ENCODE peak calls at places on chromosomes 2 and 18, in six cellular contexts. One of them, this sample, is unnamed. For H3K4me1, the result is how much of the 10 kb centered on the place peaks cover.

GRCh38 chr2:44055664-44056063 is 59.9 kb upstream of the LRPPRC start:
- DNase-seq in left ventricle myocardium inferior: no peak
- DNase-seq in stomach: no peak
- DNase-seq in upper lobe of right lung: no peak
- DNase-seq in GM23338: peak
- DNase-seq in small intestine: no peak
- DNase-seq in this sample: no peak

GRCh38 chr2:53856272-53856671 is 3.5 kb downstream of the GPR75 start:
- DNase-seq in left ventricle myocardium inferior: no peak
- DNase-seq in stomach: no peak
- DNase-seq in upper lobe of right lung: no peak
- DNase-seq in GM23338: peak
- DNase-seq in small intestine: no peak
- DNase-seq in this sample: no peak

GRCh38 chr2:102155703-102156515 is 13.4 kb downstream of the IL1R1 start:
- DNase-seq in left ventricle myocardium inferior: no peak
- DNase-seq in stomach: peak
- DNase-seq in upper lobe of right lung: no peak
- DNase-seq in GM23338: no peak
- DNase-seq in small intestine: no peak
- DNase-seq in this sample: no peak

GRCh38 chr18:25066536-25066935 is 285.4 kb downstream of the ZNF521 start:
- DNase-seq in left ventricle myocardium inferior: no peak
- DNase-seq in stomach: no peak
- DNase-seq in upper lobe of right lung: no peak
- DNase-seq in GM23338: no peak
- DNase-seq in small intestine: no peak
- DNase-seq in this sample: no peak

GRCh38 chr2:102754746-102755145 is 7.1 kb upstream of the TMEM182 start:
- DNase-seq in left ventricle myocardium inferior: no peak
- DNase-seq in stomach: no peak
- DNase-seq in upper lobe of right lung: no peak
- DNase-seq in GM23338: no peak
- DNase-seq in small intestine: no peak
- DNase-seq in this sample: no peak

GRCh38 chr2:238107525-238108422 is 7.6 kb downstream of the ESPNL start:
- DNase-seq in left ventricle myocardium inferior: no peak
- DNase-seq in stomach: no peak
- DNase-seq in upper lobe of right lung: peak
- DNase-seq in GM23338: no peak
- DNase-seq in small intestine: peak
- DNase-seq in this sample: no peak

GRCh38 chr2:144666032-144666431 is 146.1 kb upstream of the ZEB2 start:
- DNase-seq in left ventricle myocardium inferior: no peak
- DNase-seq in stomach: no peak
- DNase-seq in upper lobe of right lung: no peak
- DNase-seq in GM23338: no peak
- DNase-seq in small intestine: no peak
- DNase-seq in this sample: no peak

GRCh38 chr2:19349911-19350677 is 8.3 kb downstream of the OSR1 start:
- DNase-seq in left ventricle myocardium inferior: peak
- DNase-seq in stomach: no peak
- DNase-seq in upper lobe of right lung: peak
- DNase-seq in GM23338: peak
- DNase-seq in small intestine: peak
- DNase-seq in this sample: peak

GRCh38 chr2:60426341-60426740 is 127.1 kb downstream of the BCL11A start:
- DNase-seq in left ventricle myocardium inferior: no peak
- DNase-seq in stomach: no peak
- DNase-seq in upper lobe of right lung: no peak
- DNase-seq in GM23338: no peak
- DNase-seq in small intestine: no peak
- DNase-seq in this sample: no peak

GRCh38 chr2:70087703-70088507 is 628 bp downstream of the PCBP1 start:
- DNase-seq in left ventricle myocardium inferior: peak
- DNase-seq in stomach: peak
- DNase-seq in upper lobe of right lung: peak
- DNase-seq in GM23338: peak
- DNase-seq in small intestine: peak
- DNase-seq in this sample: peak

GRCh38 chr2:3754795-3755194 is 51.4 kb downstream of the DCDC2C start:
- DNase-seq in left ventricle myocardium inferior: no peak
- DNase-seq in stomach: no peak
- DNase-seq in upper lobe of right lung: no peak
- DNase-seq in GM23338: no peak
- DNase-seq in small intestine: no peak
- DNase-seq in this sample: no peak

GRCh38 chr2:74206180-74206688 is 7.8 kb downstream of the MTHFD2 start:
- DNase-seq in left ventricle myocardium inferior: no peak
- DNase-seq in stomach: peak
- DNase-seq in upper lobe of right lung: no peak
- DNase-seq in GM23338: no peak
- DNase-seq in small intestine: peak
- DNase-seq in this sample: peak

GRCh38 chr2:172097557-172098131 is 5.1 kb downstream of the DLX2 start:
- DNase-seq in left ventricle myocardium inferior: no peak
- DNase-seq in stomach: no peak
- DNase-seq in upper lobe of right lung: no peak
- DNase-seq in GM23338: peak
- DNase-seq in small intestine: no peak
- DNase-seq in this sample: no peak

GRCh38 chr2:225052703-225053102 is 10.4 kb upstream of the DOCK10 start:
- DNase-seq in left ventricle myocardium inferior: no peak
- DNase-seq in stomach: no peak
- DNase-seq in upper lobe of right lung: no peak
- DNase-seq in GM23338: no peak
- DNase-seq in small intestine: peak
- DNase-seq in this sample: peak

GRCh38 chr2:81481242-81481993 is 1176.9 kb upstream of the LRRTM1 start:
- DNase-seq in left ventricle myocardium inferior: peak
- DNase-seq in stomach: no peak
- DNase-seq in upper lobe of right lung: peak
- DNase-seq in GM23338: peak
- DNase-seq in small intestine: no peak
- DNase-seq in this sample: no peak

GRCh38 chr2:99079226-99079625 is 62.3 kb upstream of the C2orf15 start:
- DNase-seq in left ventricle myocardium inferior: no peak
- DNase-seq in stomach: no peak
- DNase-seq in upper lobe of right lung: no peak
- DNase-seq in GM23338: no peak
- DNase-seq in small intestine: no peak
- DNase-seq in this sample: no peak

GRCh38 chr2:43169987-43170732 is 56.2 kb downstream of the ZFP36L2 start:
- DNase-seq in left ventricle myocardium inferior: no peak
- DNase-seq in stomach: peak
- DNase-seq in upper lobe of right lung: no peak
- DNase-seq in GM23338: peak
- DNase-seq in small intestine: peak
- DNase-seq in this sample: peak

GRCh38 chr2:137957033-137957432 is 7.2 kb upstream of the HNMT start:
- DNase-seq in left ventricle myocardium inferior: no peak
- DNase-seq in stomach: no peak
- DNase-seq in upper lobe of right lung: no peak
- DNase-seq in GM23338: no peak
- DNase-seq in small intestine: no peak
- DNase-seq in this sample: no peak

GRCh38 chr2:128309341-128310093 is 9.2 kb downstream of the HS6ST1 start:
- DNase-seq in left ventricle myocardium inferior: peak
- DNase-seq in stomach: peak
- DNase-seq in upper lobe of right lung: peak
- DNase-seq in GM23338: no peak
- DNase-seq in small intestine: peak
- DNase-seq in this sample: no peak

GRCh38 chr2:233965032-233965614 is 48.0 kb downstream of the TRPM8 start:
- DNase-seq in left ventricle myocardium inferior: no peak
- DNase-seq in stomach: no peak
- DNase-seq in upper lobe of right lung: no peak
- DNase-seq in GM23338: no peak
- DNase-seq in small intestine: no peak
- DNase-seq in this sample: no peak

GRCh38 chr2:208399201-208399600 is 7.4 kb upstream of the PTH2R start:
- DNase-seq in left ventricle myocardium inferior: no peak
- DNase-seq in stomach: no peak
- DNase-seq in upper lobe of right lung: no peak
- DNase-seq in GM23338: no peak
- DNase-seq in small intestine: no peak
- DNase-seq in this sample: no peak

GRCh38 chr2:119488245-119489182 is 35.8 kb downstream of the SCTR start:
- DNase-seq in left ventricle myocardium inferior: no peak
- DNase-seq in stomach: peak
- DNase-seq in upper lobe of right lung: peak
- DNase-seq in GM23338: peak
- DNase-seq in small intestine: no peak
- DNase-seq in this sample: no peak

GRCh38 chr2:119489232-119489952 is 34.9 kb downstream of the SCTR start:
- DNase-seq in left ventricle myocardium inferior: no peak
- DNase-seq in stomach: peak
- DNase-seq in upper lobe of right lung: no peak
- DNase-seq in GM23338: no peak
- DNase-seq in small intestine: peak
- DNase-seq in this sample: no peak

GRCh38 chr2:119486196-119486827 is 38.0 kb downstream of the SCTR start:
- DNase-seq in left ventricle myocardium inferior: no peak
- DNase-seq in stomach: no peak
- DNase-seq in upper lobe of right lung: no peak
- DNase-seq in GM23338: no peak
- DNase-seq in small intestine: no peak
- DNase-seq in this sample: no peak

GRCh38 chr2:119486886-119487285 is 37.4 kb downstream of the SCTR start:
- DNase-seq in left ventricle myocardium inferior: no peak
- DNase-seq in stomach: no peak
- DNase-seq in upper lobe of right lung: no peak
- DNase-seq in GM23338: no peak
- DNase-seq in small intestine: no peak
- DNase-seq in this sample: no peak

DNA sequence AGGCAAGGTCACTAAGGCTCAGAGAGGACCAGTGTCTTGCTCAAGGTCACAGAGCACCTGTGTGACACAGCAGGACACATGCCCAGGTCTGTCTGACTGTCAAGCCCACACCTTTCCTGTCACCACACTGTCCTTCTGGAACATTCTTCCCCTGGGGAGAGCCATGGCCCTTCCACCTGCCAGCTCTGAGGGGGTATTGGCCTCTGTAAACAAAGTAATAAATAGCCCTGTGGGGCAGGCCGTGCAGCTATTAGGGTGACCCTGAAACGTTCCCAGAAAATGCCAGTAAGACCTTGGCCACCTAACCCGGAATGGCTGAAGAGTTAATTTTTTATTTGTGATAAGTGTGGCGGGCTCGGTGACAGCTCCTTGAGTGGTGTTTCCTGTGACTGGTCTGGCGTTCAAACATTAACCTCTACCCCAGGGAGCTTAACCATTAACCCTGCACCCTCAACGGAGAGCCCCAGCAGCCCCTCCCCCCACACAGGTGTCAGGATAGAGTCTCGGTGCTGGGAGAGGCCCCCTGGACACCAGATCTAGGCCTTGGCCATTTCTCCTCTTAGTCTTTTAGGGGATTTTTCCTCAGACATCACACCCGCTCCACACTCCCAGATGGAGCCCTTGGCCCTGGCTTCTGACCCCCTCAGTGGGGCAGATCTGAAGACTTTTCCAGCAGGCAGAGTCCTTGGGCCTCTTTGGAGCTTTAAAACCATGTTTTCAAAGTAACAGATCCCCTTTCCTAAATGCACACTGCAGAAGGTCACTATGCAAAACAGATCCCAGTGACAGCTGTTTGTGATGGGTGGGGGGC is 36.6 kb downstream of the SCTR start:
- DNase-seq in left ventricle myocardium inferior: no peak
- DNase-seq in stomach: peak
- DNase-seq in upper lobe of right lung: peak
- DNase-seq in GM23338: no peak
- DNase-seq in small intestine: peak
- DNase-seq in this sample: no peak
- H3K27ac ChIP-seq in left ventricle myocardium inferior: peak
- H3K27ac ChIP-seq in stomach: peak
- H3K27ac ChIP-seq in upper lobe of right lung: peak
- H3K27ac ChIP-seq in GM23338: no peak
- H3K27ac ChIP-seq in small intestine: peak
- H3K27ac ChIP-seq in this sample: no peak

GRCh38 chr2:26068602-26069298 is 34.9 kb downstream of the RAB10 start:
- DNase-seq in left ventricle myocardium inferior: no peak
- DNase-seq in stomach: no peak
- DNase-seq in upper lobe of right lung: no peak
- DNase-seq in GM23338: peak
- DNase-seq in small intestine: peak
- DNase-seq in this sample: peak
- H3K4me1 ChIP-seq in left ventricle myocardium inferior: half or more
- H3K4me1 ChIP-seq in stomach: half or more
- H3K4me1 ChIP-seq in upper lobe of right lung: under half
- H3K4me1 ChIP-seq in GM23338: under half
- H3K4me1 ChIP-seq in small intestine: under half
- H3K4me1 ChIP-seq in this sample: under half

DNA sequence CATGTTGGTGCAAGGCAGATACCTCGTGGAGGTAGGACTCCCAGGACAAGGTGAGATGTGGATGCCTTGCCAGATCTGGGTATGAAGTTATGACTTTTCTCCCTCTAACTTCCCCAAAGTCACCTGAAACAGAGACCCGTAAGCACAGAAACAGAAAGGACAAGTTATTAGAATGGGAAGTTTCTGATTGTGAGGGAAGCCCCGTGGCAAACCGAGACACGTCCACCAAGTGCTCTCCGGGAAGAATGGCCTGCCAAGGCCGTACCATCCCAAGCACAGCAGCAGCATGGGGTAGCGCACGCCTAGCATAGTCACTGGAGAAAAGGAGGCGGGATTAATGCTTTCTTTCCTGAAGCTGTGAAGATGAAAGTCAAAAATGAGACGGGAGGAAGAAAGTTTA is 110.6 kb downstream of the ZNF532 start:
- DNase-seq in left ventricle myocardium inferior: no peak
- DNase-seq in stomach: no peak
- DNase-seq in upper lobe of right lung: no peak
- DNase-seq in GM23338: no peak
- DNase-seq in small intestine: no peak
- DNase-seq in this sample: no peak
- H3K27ac ChIP-seq in left ventricle myocardium inferior: peak
- H3K27ac ChIP-seq in stomach: no peak
- H3K27ac ChIP-seq in upper lobe of right lung: no peak
- H3K27ac ChIP-seq in GM23338: peak
- H3K27ac ChIP-seq in small intestine: peak
- H3K27ac ChIP-seq in this sample: no peak

DNA sequence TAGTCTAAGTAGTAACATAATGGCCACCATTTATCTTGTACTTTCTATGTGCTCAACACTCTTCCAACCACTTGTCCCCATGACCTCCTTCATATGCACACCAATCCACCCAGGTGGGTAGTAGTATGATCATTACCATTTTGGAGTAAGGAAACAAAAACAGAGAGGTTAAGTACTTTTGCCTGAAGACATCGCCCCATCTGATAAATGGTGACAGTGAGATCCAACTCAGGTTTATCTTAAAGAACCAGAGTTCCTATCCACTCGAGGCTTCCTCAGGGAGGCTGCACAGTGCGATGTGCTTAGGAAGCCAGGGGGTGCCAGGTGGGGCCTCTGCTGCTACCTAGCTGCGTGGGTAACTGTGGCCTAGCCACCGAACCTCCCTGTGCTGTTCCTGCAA is 14.1 kb downstream of the NFE2L2 start:
- DNase-seq in left ventricle myocardium inferior: no peak
- DNase-seq in stomach: no peak
- DNase-seq in upper lobe of right lung: no peak
- DNase-seq in GM23338: no peak
- DNase-seq in small intestine: no peak
- DNase-seq in this sample: no peak
- H3K4me1 ChIP-seq in left ventricle myocardium inferior: half or more
- H3K4me1 ChIP-seq in stomach: half or more
- H3K4me1 ChIP-seq in upper lobe of right lung: half or more
- H3K4me1 ChIP-seq in GM23338: under half
- H3K4me1 ChIP-seq in small intestine: under half
- H3K4me1 ChIP-seq in this sample: under half

GRCh38 chr18:4125246-4125938 is 329.7 kb downstream of the DLGAP1 start:
- DNase-seq in left ventricle myocardium inferior: peak
- DNase-seq in stomach: no peak
- DNase-seq in upper lobe of right lung: no peak
- DNase-seq in GM23338: peak
- DNase-seq in small intestine: no peak
- DNase-seq in this sample: no peak
- H3K27ac ChIP-seq in left ventricle myocardium inferior: peak
- H3K27ac ChIP-seq in stomach: no peak
- H3K27ac ChIP-seq in upper lobe of right lung: no peak
- H3K27ac ChIP-seq in GM23338: peak
- H3K27ac ChIP-seq in small intestine: no peak
- H3K27ac ChIP-seq in this sample: no peak